ENCODE peak calls at places on chromosomes 12 and 14, in seven cellular contexts. O, S, A, F, I, U and N are unnamed samples.

GRCh38 chr12:28172434-28173030 is 17.7 kb upstream of the CCDC91 start:
- DNase-seq in O (no peak), S (no peak), A (peak; percentile 6), F (peak; percentile 25), I (peak; percentile 63), U (no peak), N (no peak)

GRCh38 chr12:84315926-84316325 is 596.7 kb downstream of the SLC6A15 start:
- DNase-seq in O (no peak), S (no peak), A (no peak), F (no peak), I (no peak), U (no peak), N (no peak)

GRCh38 chr12:84874125-84874824 is 38.3 kb downstream of the SLC6A15 start:
- DNase-seq in O (peak; percentile 32), S (no peak), A (no peak), F (no peak), I (no peak), U (no peak), N (peak; percentile 21)

GRCh38 chr12:3961573-3961972 is 88.4 kb upstream of the PARP11 start:
- DNase-seq in O (no peak), S (no peak), A (no peak), F (no peak), I (no peak), U (no peak), N (no peak)

GRCh38 chr12:93753285-93753684 is 76.1 kb downstream of the CRADD start:
- DNase-seq in O (no peak), S (no peak), A (no peak), F (no peak), I (no peak), U (no peak), N (no peak)

GRCh38 chr12:7638064-7638763 is 27.5 kb downstream of the APOBEC1 start:
- DNase-seq in O (no peak), S (no peak), A (peak; percentile 18), F (no peak), I (peak; percentile 92), U (no peak), N (no peak)

GRCh38 chr12:46553911-46554310 is 181.3 kb upstream of the SLC38A2 start:
- DNase-seq in O (no peak), S (no peak), A (no peak), F (no peak), I (no peak), U (no peak), N (no peak)

GRCh38 chr14:90483551-90483950 is 86.7 kb downstream of the CALM1 start:
- DNase-seq in O (peak; percentile 11), S (peak; percentile 31), A (no peak), F (peak; percentile 49), I (no peak), U (no peak), N (no peak)

GRCh38 chr12:118136559-118137003 is 657 bp downstream of the PEBP1 start:
- DNase-seq in O (peak; percentile 74), S (peak; percentile 48), A (peak; percentile 30), F (peak; percentile 61), I (peak; percentile 83), U (peak; percentile 9), N (peak; percentile 73)

GRCh38 chr12:79012616-79013015 is 148.0 kb downstream of the SYT1 start:
- DNase-seq in O (no peak), S (no peak), A (no peak), F (no peak), I (no peak), U (no peak), N (no peak)

GRCh38 chr14:103923863-103924262 is 4.4 kb upstream of the TDRD9 start:
- DNase-seq in O (no peak), S (peak; percentile 61), A (peak; percentile 81), F (no peak), I (no peak), U (no peak), N (no peak)

GRCh38 chr12:102917026-102917787 is at the start of gene PAH:
- DNase-seq in O (no peak), S (no peak), A (no peak), F (peak; percentile 35), I (peak; percentile 94), U (peak; percentile 17), N (peak; percentile 22)

GRCh38 chr12:47745485-47746041 is 13.1 kb downstream of the RAPGEF3 start:
- DNase-seq in O (no peak), S (no peak), A (no peak), F (no peak), I (no peak), U (no peak), N (no peak)

GRCh38 chr14:78324353-78324752 is 154.2 kb downstream of the NRXN3 start:
- DNase-seq in O (no peak), S (no peak), A (no peak), F (no peak), I (no peak), U (no peak), N (no peak)

GRCh38 chr14:38255673-38256357 is at the start of gene CLEC14A:
- DNase-seq in O (peak; percentile 14), S (peak; percentile 91), A (peak; percentile 47), F (no peak), I (peak; percentile 84), U (peak; percentile 27), N (no peak)

GRCh38 chr12:96219700-96220206 is 25.6 kb downstream of the ELK3 start:
- DNase-seq in O (no peak), S (no peak), A (no peak), F (no peak), I (peak; percentile 72), U (no peak), N (no peak)

GRCh38 chr12:48811454-48812090 is 6.7 kb upstream of the CACNB3 start:
- DNase-seq in O (no peak), S (no peak), A (no peak), F (no peak), I (no peak), U (no peak), N (no peak)

GRCh38 chr12:94684416-94684815 is 34.1 kb upstream of the TMCC3 start:
- DNase-seq in O (no peak), S (no peak), A (no peak), F (no peak), I (peak; percentile 36), U (no peak), N (no peak)

DNA sequence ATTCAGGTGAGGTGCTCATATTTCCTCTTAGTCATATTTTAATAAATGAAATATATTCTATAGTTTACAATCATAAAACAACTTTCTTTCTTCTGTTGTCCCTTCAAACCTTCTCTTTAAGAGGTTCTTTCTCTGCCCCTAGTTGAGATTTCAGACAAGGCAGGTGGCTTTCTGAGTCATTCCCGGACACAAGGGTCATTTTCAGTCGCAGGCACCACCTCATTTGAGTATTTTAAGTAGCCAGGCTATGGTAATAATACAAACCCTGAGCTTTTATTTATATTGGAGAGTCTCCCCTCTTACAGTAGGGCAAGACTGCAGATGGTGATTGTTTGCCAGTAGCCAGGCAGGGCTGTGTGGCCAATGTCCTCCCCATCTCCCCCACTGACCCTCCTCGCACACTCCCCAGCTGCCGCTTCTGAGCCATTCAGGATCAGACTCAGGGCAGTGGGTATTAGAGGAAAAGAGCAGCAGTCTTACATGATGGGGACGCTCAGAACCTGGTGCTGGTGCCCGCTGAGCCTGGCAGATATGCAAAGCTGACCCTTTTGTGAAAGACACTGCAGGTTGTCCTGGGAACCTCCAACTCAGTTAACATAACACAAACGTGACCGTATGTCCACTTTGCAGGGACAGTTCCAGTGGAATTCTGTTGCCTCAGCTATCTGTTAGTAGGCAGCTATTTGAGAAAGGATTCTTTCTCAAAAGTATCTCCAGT is 101.1 kb upstream of the BCL2L14 start:
- DNase-seq in O (peak; percentile 70), S (no peak), A (no peak), F (no peak), I (peak; percentile 69), U (no peak), N (peak; percentile 72)
- TF ChIP-seq CTCF in O (no peak), S (no peak), A (no peak), F (no peak), I (no peak), U (no peak), N (no peak)

DNA sequence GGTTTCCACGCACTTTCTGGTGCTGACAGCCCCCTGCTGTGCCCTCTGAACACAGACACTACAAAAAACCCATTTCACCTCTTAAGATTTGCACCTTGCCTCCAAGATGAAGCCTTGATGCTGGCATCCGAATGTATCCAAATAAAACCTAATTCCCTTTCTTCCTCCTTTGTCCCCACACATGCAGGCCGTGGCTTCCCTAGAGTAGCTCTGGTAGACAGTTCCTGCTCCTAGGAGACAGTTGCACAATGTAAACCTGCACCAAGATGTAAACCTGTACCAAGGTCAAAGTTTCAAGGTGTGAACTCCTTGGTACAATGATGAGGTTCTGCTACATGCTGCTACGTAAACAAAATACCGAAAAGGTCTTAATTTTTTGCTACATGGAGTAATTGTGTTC is 630 bp upstream of the ABHD12B start:
- DNase-seq in O (no peak), S (no peak), A (no peak), F (peak; percentile 39), I (no peak), U (no peak), N (no peak)
- TF ChIP-seq CTCF in O (no peak), S (no peak), A (no peak), F (no peak), I (no peak), U (no peak), N (no peak)

DNA sequence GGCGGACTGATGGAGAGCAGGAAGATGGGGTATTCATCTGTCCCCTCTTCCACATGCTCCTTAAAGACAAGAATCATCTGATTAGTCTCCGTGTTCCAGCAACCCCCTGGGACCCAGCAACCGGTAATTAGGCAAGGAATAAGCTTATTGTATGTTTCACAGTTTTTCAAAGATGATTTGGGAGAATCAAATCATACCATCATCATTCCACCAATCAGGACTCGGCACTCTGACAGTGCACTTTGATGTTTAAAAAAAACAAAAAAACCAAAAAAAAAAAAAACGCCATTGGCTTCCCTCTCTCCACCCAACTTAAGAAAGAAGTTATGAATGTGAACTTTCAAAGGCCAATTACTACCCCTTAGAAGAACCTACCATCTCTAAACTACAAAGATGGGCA is 1.3 kb upstream of the DYNC1H1 start:
- DNase-seq in O (no peak), S (no peak), A (no peak), F (no peak), I (no peak), U (no peak), N (no peak)
- TF ChIP-seq CTCF in O (no peak), S (no peak), A (no peak), F (no peak), I (no peak), U (no peak), N (no peak)

DNA sequence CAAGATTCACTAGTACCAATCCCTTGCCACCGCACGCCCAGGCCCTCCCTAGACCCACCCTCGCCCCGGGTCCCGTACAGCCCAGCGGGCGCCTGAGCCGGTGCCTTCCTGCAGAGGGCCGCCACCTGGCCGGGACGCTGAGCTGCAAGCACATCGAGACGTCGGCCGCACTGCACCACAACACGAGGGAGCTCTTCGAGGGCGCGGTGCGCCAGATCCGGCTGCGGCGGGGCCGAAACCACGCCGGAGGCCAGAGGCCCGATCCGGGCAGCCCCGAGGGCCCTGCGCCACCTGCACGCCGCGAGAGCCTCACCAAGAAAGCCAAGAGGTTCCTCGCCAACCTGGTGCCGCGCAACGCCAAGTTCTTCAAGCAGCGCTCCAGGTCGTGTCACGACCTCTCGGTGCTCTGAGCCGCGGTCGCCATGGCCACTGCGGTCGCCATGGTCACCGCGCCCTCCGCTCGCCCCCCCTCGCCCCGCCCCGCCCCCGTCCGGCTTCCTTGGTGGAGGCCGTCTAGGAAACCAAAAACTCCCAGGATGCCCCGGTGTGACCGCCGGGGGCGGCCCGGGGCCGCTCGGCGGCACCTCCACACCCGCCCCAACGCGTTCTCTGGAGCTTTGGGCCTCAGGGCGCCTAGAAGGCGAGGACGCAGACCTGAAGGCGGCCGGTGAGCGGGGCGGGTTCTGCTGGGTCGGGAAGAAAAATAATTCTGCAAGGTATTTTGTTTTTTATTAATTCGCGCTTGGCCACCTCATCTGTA is 3.7 kb downstream of the REM2 start:
- DNase-seq in O (peak; percentile 92), S (peak; percentile 70), A (peak; percentile 63), F (peak; percentile 87), I (peak; percentile 94), U (peak; percentile 68), N (peak; percentile 93)
- TF ChIP-seq CTCF in O (peak; percentile 36), S (no peak), A (no peak), F (no peak), I (peak; percentile 47), U (peak; percentile 39), N (no peak)